ENCODE peak calls at places on chromosomes 5 and 9, in five cellular contexts. Y is M059J; W is frontal cortex; P is stimulated activated CD4-positive, alpha-beta T cell treated with anti-CD3 and anti-CD28 coated beads, TNF-alpha, amount 100 ng/mL, for 24 hours; S is upper lobe of right lung. N is an unnamed sample.
A peak's percentile ranks its signal among the peaks of the same experiment; 100 is the strongest.

GRCh38 chr9:21615018-21615417 is 132.9 kb upstream of the IFNE start:
- DNase-seq in S (no peak), W (no peak), Y (peak; percentile 22), P (no peak), N (no peak)

GRCh38 chr5:76219636-76220035 is 136.5 kb downstream of the SV2C start:
- DNase-seq in S (no peak), W (no peak), Y (no peak), P (no peak), N (no peak)

GRCh38 chr9:130601100-130601499 is 21.7 kb downstream of the FUBP3 start:
- DNase-seq in Y (no peak), P (no peak), S (no peak), W (no peak), N (no peak)

GRCh38 chr5:163789870-163790269 is 284.5 kb downstream of the MAT2B start:
- DNase-seq in Y (peak; percentile 37), W (no peak), S (no peak), P (no peak), N (no peak)

GRCh38 chr9:93682155-93682968 is 106.0 kb downstream of the PHF2 start:
- DNase-seq in P (peak; percentile 40), Y (peak; percentile 52), S (peak; percentile 79), W (peak; percentile 52), N (peak; percentile 64)

GRCh38 chr9:135602789-135603481 is 36.4 kb downstream of the GLT6D1 start:
- DNase-seq in S (peak; percentile 73), P (peak; percentile 37), W (no peak), Y (peak; percentile 25), N (peak; percentile 53)

GRCh38 chr5:59261969-59262368 is 631.6 kb downstream of the PDE4D start:
- DNase-seq in S (no peak), Y (no peak), W (no peak), P (no peak), N (no peak)

GRCh38 chr5:6545770-6546690 is 86.8 kb downstream of the NSUN2 start:
- DNase-seq in P (no peak), S (no peak), W (no peak), Y (no peak), N (no peak)

GRCh38 chr9:83199240-83199639 is 136.3 kb upstream of the RASEF start:
- DNase-seq in Y (peak; percentile 51), S (no peak), W (no peak), P (no peak), N (no peak)

GRCh38 chr5:111143910-111144309 is 51.8 kb downstream of the WDR36 start:
- DNase-seq in P (no peak), Y (peak; percentile 88), W (no peak), S (no peak), N (peak; percentile 10)

GRCh38 chr9:99650187-99650874 is 171.4 kb upstream of the NR4A3 start:
- DNase-seq in Y (no peak), S (peak; percentile 51), P (no peak), W (no peak), N (no peak)

GRCh38 chr9:124652994-124653393 is 118.1 kb downstream of the NR6A1 start:
- DNase-seq in P (no peak), W (no peak), S (no peak), Y (no peak), N (no peak)

GRCh38 chr9:36011379-36011778 is 25.3 kb upstream of the RECK start:
- DNase-seq in S (no peak), P (no peak), Y (no peak), W (no peak), N (no peak)

GRCh38 chr9:5633243-5633642 is 4.3 kb downstream of the RIC1 start:
- DNase-seq in P (no peak), Y (peak; percentile 55), W (no peak), S (no peak), N (no peak)

GRCh38 chr5:88727705-88728313 is 155.2 kb downstream of the MEF2C start:
- DNase-seq in P (no peak), Y (peak; percentile 24), S (no peak), W (no peak), N (no peak)

GRCh38 chr9:136974834-136975535 is 2.3 kb upstream of the PTGDS start:
- DNase-seq in P (no peak), Y (peak; percentile 29), S (no peak), W (no peak), N (no peak)

GRCh38 chr5:956941-957729 is 51.5 kb upstream of the NKD2 start:
- DNase-seq in S (peak; percentile 64), W (no peak), Y (peak; percentile 99), P (no peak), N (peak; percentile 71)

GRCh38 chr9:19946446-19947109 is 157.7 kb upstream of the SLC24A2 start:
- DNase-seq in P (no peak), Y (peak; percentile 46), W (no peak), S (no peak), N (peak; percentile 47)

GRCh38 chr9:134182554-134183219 is 18.3 kb upstream of the RNU6ATAC start:
- DNase-seq in S (peak; percentile 37), P (no peak), Y (no peak), W (no peak), N (no peak)

GRCh38 chr9:95459867-95460626 is 56.7 kb downstream of the PTCH1 start:
- DNase-seq in W (no peak), Y (no peak), S (no peak), P (no peak), N (no peak)

GRCh38 chr9:133050142-133050541 is 11.6 kb upstream of the CEL start:
- DNase-seq in S (no peak), W (peak; percentile 66), Y (peak; percentile 71), P (no peak), N (no peak)

GRCh38 chr9:27107241-27107640 is 1.8 kb upstream of the TEK start:
- DNase-seq in P (no peak), Y (no peak), W (no peak), S (no peak), N (no peak)

GRCh38 chr5:83321656-83322055 is 149.9 kb upstream of the VCAN start:
- DNase-seq in Y (peak; percentile 69), S (no peak), W (no peak), P (no peak), N (no peak)

GRCh38 chr9:15936316-15936869 is 383.6 kb downstream of the CCDC171 start:
- DNase-seq in S (no peak), Y (peak; percentile 12), W (no peak), P (no peak), N (no peak)

GRCh38 chr9:131094622-131095021 is 1.7 kb upstream of the AIF1L start:
- DNase-seq in P (no peak), Y (peak; percentile 31), S (no peak), W (no peak), N (no peak)

GRCh38 chr5:135045488-135045887 is 11.5 kb upstream of the PITX1 start:
- DNase-seq in W (no peak), Y (no peak), P (no peak), S (no peak), N (no peak)

GRCh38 chr5:168583742-168584482 is 4.7 kb upstream of the PANK3 start:
- DNase-seq in Y (no peak), P (no peak), S (no peak), W (no peak), N (no peak)

GRCh38 chr9:126307306-126308061 is 19.1 kb upstream of the MVB12B start:
- DNase-seq in Y (no peak), S (no peak), W (no peak), P (no peak), N (no peak)

GRCh38 chr9:132946624-132947295 is 2.3 kb upstream of the TSC1 start:
- DNase-seq in W (no peak), P (no peak), Y (peak; percentile 81), S (no peak), N (no peak)